ENCODE peak calls at places on chromosomes 13 and 19, in nine cellular contexts. Y is adrenal gland, T is upper lobe of left lung, F is tibial nerve, C is esophagus muscularis mucosa, K is ovary, R is IMR-90, G is breast epithelium, D is stomach. I is an unnamed sample.
A peak's percentile ranks its signal among the peaks of the same experiment; 100 is the strongest.

GRCh38 chr19:29014857-29015436 is 198.0 kb downstream of the UQCRFS1 start:
- DNase-seq in F (no peak), C (no peak), R (no peak), D (no peak), K (no peak), G (no peak), T (no peak), Y (no peak), I (no peak)

GRCh38 chr13:35690546-35690945 is 214.1 kb upstream of the MAB21L1 start:
- DNase-seq in F (no peak), T (no peak), R (peak; percentile 41), Y (no peak), D (no peak), K (no peak), G (no peak), C (no peak), I (no peak)

GRCh38 chr13:102965802-102966201 is 100.4 kb downstream of the SLC10A2 start:
- DNase-seq in K (no peak), R (no peak), C (peak; percentile 17), D (no peak), G (no peak), T (no peak), F (no peak), Y (no peak), I (no peak)

GRCh38 chr13:51843529-51843928 is 1.4 kb downstream of the TMEM272 start:
- DNase-seq in R (no peak), C (no peak), D (no peak), F (no peak), G (no peak), Y (no peak), K (no peak), T (no peak), I (no peak)

GRCh38 chr19:40567040-40567749 is 9.5 kb upstream of the SHKBP1 start:
- DNase-seq in D (no peak), R (no peak), T (no peak), G (no peak), C (no peak), Y (peak; percentile 30), F (no peak), K (no peak), I (peak; percentile 29)

GRCh38 chr13:28704282-28704681 is 14.5 kb downstream of the SLC46A3 start:
- DNase-seq in Y (no peak), F (no peak), T (no peak), G (no peak), R (no peak), K (no peak), C (no peak), D (no peak), I (no peak)

GRCh38 chr13:99322297-99323103 is 15.3 kb upstream of the GPR183 start:
- DNase-seq in Y (peak; percentile 25), G (no peak), T (no peak), F (no peak), C (no peak), K (no peak), R (peak; percentile 89), D (no peak), I (no peak)

GRCh38 chr13:72864142-72865035 is 82.5 kb downstream of the PIBF1 start:
- DNase-seq in D (no peak), T (no peak), C (no peak), K (no peak), R (peak; percentile 69), Y (no peak), G (no peak), F (no peak), I (no peak)

GRCh38 chr13:50635504-50635903 is 208.0 kb downstream of the DLEU7 start:
- DNase-seq in R (no peak), G (peak; percentile 20), D (no peak), K (no peak), T (peak; percentile 60), Y (peak; percentile 67), C (no peak), F (no peak), I (no peak)

GRCh38 chr19:35717665-35718344 is at the start of gene KMT2B:
- DNase-seq in C (no peak), G (no peak), D (peak; percentile 96), F (no peak), Y (no peak), R (no peak), T (no peak), K (peak; percentile 95), I (no peak)

GRCh38 chr13:112596220-112596619 is 8.3 kb upstream of the TUBGCP3 start:
- DNase-seq in F (no peak), G (no peak), C (no peak), K (no peak), Y (no peak), D (no peak), R (no peak), T (no peak), I (no peak)

GRCh38 chr19:6593651-6594416 is 2.9 kb upstream of the CD70 start:
- DNase-seq in K (no peak), R (no peak), T (no peak), D (no peak), F (no peak), C (no peak), G (no peak), Y (no peak), I (no peak)

GRCh38 chr13:47610687-47611086 is 390.4 kb downstream of the SUCLA2 start:
- DNase-seq in D (no peak), T (no peak), Y (no peak), C (no peak), R (no peak), K (no peak), F (no peak), G (no peak), I (no peak)

GRCh38 chr19:50290775-50291174 is 38.4 kb downstream of the KCNC3 start:
- DNase-seq in Y (no peak), T (no peak), D (no peak), R (no peak), G (no peak), F (no peak), K (no peak), C (no peak), I (no peak)

GRCh38 chr13:49637989-49638388 is 9.7 kb downstream of the ARL11 start:
- DNase-seq in F (no peak), D (no peak), G (no peak), R (no peak), C (no peak), T (peak; percentile 56), Y (no peak), K (no peak), I (no peak)

GRCh38 chr13:73107970-73108369 is 49.2 kb downstream of the KLF5 start:
- DNase-seq in D (no peak), Y (no peak), F (no peak), T (no peak), C (no peak), R (no peak), G (no peak), K (no peak), I (no peak)

GRCh38 chr19:18408053-18408476 is 10.6 kb upstream of the LRRC25 start:
- DNase-seq in Y (peak; percentile 57), K (no peak), T (peak; percentile 77), C (no peak), G (no peak), F (no peak), R (no peak), D (peak; percentile 74), I (peak; percentile 87)

GRCh38 chr13:108220042-108220441 is 1.9 kb downstream of the ABHD13 start:
- DNase-seq in T (peak; percentile 68), R (no peak), K (no peak), C (no peak), F (no peak), G (no peak), D (peak; percentile 66), Y (no peak), I (peak; percentile 55)

GRCh38 chr13:77390391-77390790 is 63.5 kb upstream of the MYCBP2 start:
- DNase-seq in C (no peak), G (no peak), F (no peak), T (no peak), Y (no peak), D (no peak), R (no peak), K (no peak), I (no peak)

GRCh38 chr13:45327253-45327954 is 13.6 kb downstream of the TPT1 start:
- DNase-seq in Y (no peak), F (no peak), G (no peak), R (no peak), T (no peak), D (no peak), C (no peak), K (no peak), I (no peak)
- TF ChIP-seq CTCF in Y (no peak), F (no peak), G (no peak), R (no peak), T (no peak), D (no peak), C (no peak), K (no peak), I (no peak)

DNA sequence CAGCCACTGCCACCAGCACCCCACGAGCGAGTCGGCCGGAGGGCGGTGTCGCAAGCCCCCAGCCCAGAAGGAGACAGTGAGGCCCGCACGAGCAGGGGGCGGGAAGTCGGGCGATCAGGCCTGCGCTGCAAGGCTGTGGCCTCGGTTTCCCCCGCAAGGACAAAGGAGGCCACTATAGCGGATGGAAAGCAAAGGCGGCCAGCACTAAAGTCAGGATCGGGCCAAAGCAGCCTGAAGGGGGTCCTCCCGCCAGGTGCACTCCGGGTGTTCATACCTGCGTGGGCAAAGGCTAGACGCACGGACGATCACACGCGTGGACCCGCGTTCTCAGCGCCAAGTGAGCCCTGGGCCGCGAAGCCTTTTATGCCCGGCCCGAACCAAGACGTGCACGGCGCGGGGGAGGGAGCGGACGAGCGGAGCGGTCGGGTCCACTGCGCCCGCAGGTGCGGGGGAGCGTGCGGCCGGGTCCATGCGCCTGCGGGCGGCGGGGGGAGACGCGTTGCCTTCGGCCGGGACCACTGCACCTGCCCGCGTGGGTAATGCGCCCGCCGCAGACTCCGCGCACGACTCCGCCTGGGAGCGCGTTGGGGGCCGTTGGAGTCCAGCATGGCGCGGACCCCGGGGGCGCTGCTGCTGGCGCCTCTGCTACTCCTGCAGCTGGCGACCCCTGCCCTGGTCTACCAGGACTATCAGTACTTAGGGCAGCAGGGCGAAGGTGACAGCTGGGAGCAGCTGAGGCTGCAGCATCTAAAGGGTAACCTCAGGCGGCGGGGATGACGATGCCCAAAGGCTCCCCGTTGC is at the start of the genes PRDX2 and THSD8:
- DNase-seq in T (peak; percentile 70), R (peak; percentile 65), K (peak; percentile 88), F (no peak), D (peak; percentile 87), C (no peak), G (no peak), Y (peak; percentile 87), I (peak; percentile 88)
- TF ChIP-seq POLR2A in T (peak; percentile 95), R (peak; percentile 92), K (peak; percentile 68), F (peak; percentile 53), D (peak; percentile 36), C (peak; percentile 53), G (peak; percentile 51), Y (peak; percentile 95), I (peak; percentile 39)

DNA sequence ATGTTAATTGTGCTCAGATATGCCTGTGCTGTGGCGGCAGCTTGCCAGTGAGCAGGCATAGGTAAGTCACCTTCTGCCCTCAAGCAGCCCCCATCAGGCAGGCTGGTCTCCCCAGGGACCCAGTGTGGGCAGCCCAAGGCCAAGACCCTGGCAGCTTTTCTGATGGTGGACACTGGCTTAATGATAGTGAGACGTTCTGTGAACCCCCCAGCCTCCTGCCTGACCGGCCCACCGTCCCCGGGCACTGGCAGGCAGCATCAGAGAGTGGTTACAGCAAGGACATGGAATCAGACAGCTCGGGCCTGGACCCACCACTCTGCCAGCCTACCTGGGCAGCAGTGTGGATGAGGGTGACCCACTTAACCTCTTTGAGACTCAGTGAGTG is 45.3 kb upstream of the KCTD15 start:
- DNase-seq in G (no peak), D (no peak), F (no peak), T (no peak), R (no peak), K (no peak), Y (no peak), C (no peak), I (no peak)
- H3K4me1 ChIP-seq in G (no peaks in the 10 kb centered on the region), D (no peaks in the 10 kb centered on the region), F (no peaks in the 10 kb centered on the region), T (no peaks in the 10 kb centered on the region), R (no peaks in the 10 kb centered on the region), K (no peaks in the 10 kb centered on the region), Y (no peaks in the 10 kb centered on the region), C (no peaks in the 10 kb centered on the region), I (no peaks in the 10 kb centered on the region)

GRCh38 chr19:13574933-13575332 is 68.7 kb upstream of the CACNA1A start:
- DNase-seq in G (no peak), K (no peak), T (no peak), R (peak; percentile 39), Y (no peak), D (no peak), C (no peak), F (no peak), I (no peak)
- TF ChIP-seq CTCF in G (no peak), K (no peak), T (no peak), R (peak; percentile 40), Y (peak; percentile 11), D (no peak), C (no peak), F (peak; percentile 18), I (no peak)

I was measured in thyroid gland.